ENCODE peak calls at places on chromosomes 11 and 22, in five cellular contexts. K, H, D, P and V are unnamed samples.

GRCh38 chr11:67260406-67260805 is 5.9 kb upstream of the GRK2 start:
- DNase-seq in K (no peak), H (no peak), D (no peak), P (no peak), V (no peak)

GRCh38 chr22:23302171-23303002 is 122.1 kb downstream of the BCR start:
- DNase-seq in K (no peak), H (no peak), D (no peak), P (peak), V (no peak)

GRCh38 chr11:35654711-35655110 is 7.9 kb upstream of the TRIM44 start:
- DNase-seq in K (no peak), H (no peak), D (no peak), P (no peak), V (no peak)

GRCh38 chr11:41997860-41998259 is 538.4 kb upstream of the LRRC4C start:
- DNase-seq in K (no peak), H (no peak), D (no peak), P (no peak), V (no peak)

GRCh38 chr22:24423519-24424000 is 3.8 kb upstream of the ADORA2A start:
- DNase-seq in K (peak), H (no peak), D (no peak), P (no peak), V (no peak)

GRCh38 chr11:121514401-121514981 is 61.7 kb upstream of the SORL1-AS1 start:
- DNase-seq in K (no peak), H (no peak), D (no peak), P (no peak), V (no peak)

GRCh38 chr11:102172127-102172848 is 62.0 kb downstream of the YAP1 start:
- DNase-seq in K (no peak), H (peak), D (peak), P (peak), V (peak)

GRCh38 chr22:19705181-19705934 is 8.9 kb upstream of the SEPTIN5 start:
- DNase-seq in K (no peak), H (no peak), D (no peak), P (no peak), V (no peak)

GRCh38 chr11:122138759-122139594 is 23.0 kb upstream of the BLID start:
- DNase-seq in K (no peak), H (peak), D (no peak), P (peak), V (no peak)

GRCh38 chr11:33258631-33259184 is 1.5 kb downstream of the HIPK3 start:
- DNase-seq in K (no peak), H (no peak), D (no peak), P (peak), V (peak)

GRCh38 chr11:95641506-95641905 is 148.1 kb downstream of the FAM76B start:
- DNase-seq in K (no peak), H (no peak), D (no peak), P (no peak), V (no peak)

GRCh38 chr11:123509737-123510578 is 79.9 kb downstream of the GRAMD1B start:
- DNase-seq in K (no peak), H (no peak), D (no peak), P (peak), V (no peak)

GRCh38 chr11:11657101-11657935 is 35.5 kb upstream of the GALNT18 start:
- DNase-seq in K (no peak), H (no peak), D (no peak), P (no peak), V (no peak)

GRCh38 chr11:64900263-64900678 is 16.7 kb downstream of the ATG2A start:
- DNase-seq in K (peak), H (no peak), D (no peak), P (peak), V (no peak)

GRCh38 chr22:17013396-17014100 is 5.5 kb upstream of the GAB4 start:
- DNase-seq in K (no peak), H (no peak), D (no peak), P (no peak), V (no peak)

GRCh38 chr11:17985517-17985916 is 27.3 kb downstream of the SERGEF start:
- DNase-seq in K (no peak), H (peak), D (no peak), P (peak), V (peak)